ENCODE peak calls at places on chromosomes 5 and 9, in four cellular contexts. One of them, this sample, is unnamed.

GRCh38 chr5:126031989-126032716 is 391.1 kb upstream of the GRAMD2B start:
- DNase-seq in GM12878: no peak
- DNase-seq in HepG2: no peak
- DNase-seq in K562: no peak
- DNase-seq in this sample: no peak

GRCh38 chr5:51881901-51882300 is 498.7 kb downstream of the ISL1 start:
- DNase-seq in K562: no peak
- DNase-seq in HepG2: no peak
- DNase-seq in GM12878: no peak
- DNase-seq in this sample: no peak

GRCh38 chr9:129929467-129930125 is 94.3 kb downstream of the USP20 start:
- DNase-seq in HepG2: no peak
- DNase-seq in GM12878: no peak
- DNase-seq in K562: no peak
- DNase-seq in this sample: no peak

GRCh38 chr9:134970198-134970597 is 52.5 kb upstream of the FCN1 start:
- DNase-seq in GM12878: no peak
- DNase-seq in K562: no peak
- DNase-seq in HepG2: no peak
- DNase-seq in this sample: no peak

GRCh38 chr5:78328585-78329173 is 31.7 kb upstream of the SCAMP1 start:
- DNase-seq in HepG2: no peak
- DNase-seq in GM12878: no peak
- DNase-seq in K562: no peak
- DNase-seq in this sample: no peak

GRCh38 chr9:83538172-83538889 is at the start of gene FRMD3:
- DNase-seq in K562: no peak
- DNase-seq in GM12878: no peak
- DNase-seq in HepG2: peak; percentile 73
- DNase-seq in this sample: peak; percentile 83

GRCh38 chr5:154421868-154422267 is 23.9 kb upstream of the SAP30L start:
- DNase-seq in HepG2: peak; percentile 53
- DNase-seq in GM12878: no peak
- DNase-seq in K562: peak; percentile 45
- DNase-seq in this sample: peak; percentile 65

GRCh38 chr9:4489919-4490704 is at the start of gene SLC1A1:
- DNase-seq in GM12878: peak; percentile 55
- DNase-seq in K562: no peak
- DNase-seq in HepG2: no peak
- DNase-seq in this sample: peak; percentile 69

GRCh38 chr5:173301695-173302545 is 26.3 kb downstream of the STC2 start:
- DNase-seq in K562: no peak
- DNase-seq in GM12878: no peak
- DNase-seq in HepG2: peak; percentile 78
- DNase-seq in this sample: no peak

GRCh38 chr9:132986586-132986985 is 8.1 kb downstream of the GFI1B start:
- DNase-seq in GM12878: no peak
- DNase-seq in HepG2: no peak
- DNase-seq in K562: no peak
- DNase-seq in this sample: no peak

GRCh38 chr9:111870774-111871542 is 25.7 kb upstream of the UGCG start:
- DNase-seq in K562: no peak
- DNase-seq in GM12878: peak; percentile 17
- DNase-seq in HepG2: no peak
- DNase-seq in this sample: no peak

GRCh38 chr5:14268738-14269137 is 125.6 kb downstream of the TRIO start:
- DNase-seq in HepG2: no peak
- DNase-seq in GM12878: no peak
- DNase-seq in K562: no peak
- DNase-seq in this sample: no peak

GRCh38 chr5:180127682-180128670 is 56.4 kb upstream of the RNF130 start:
- DNase-seq in HepG2: no peak
- DNase-seq in K562: no peak
- DNase-seq in GM12878: no peak
- DNase-seq in this sample: no peak

GRCh38 chr5:178785999-178786398 is 55.5 kb upstream of the ZNF354A start:
- DNase-seq in K562: peak; percentile 41
- DNase-seq in HepG2: no peak
- DNase-seq in GM12878: no peak
- DNase-seq in this sample: no peak

GRCh38 chr9:128911529-128912035 is 9.2 kb upstream of the PHYHD1 start:
- DNase-seq in HepG2: peak; percentile 80
- DNase-seq in K562: no peak
- DNase-seq in GM12878: no peak
- DNase-seq in this sample: no peak

GRCh38 chr5:76522103-76522942 is 100.9 kb downstream of the F2RL2 start:
- DNase-seq in HepG2: peak; percentile 86
- DNase-seq in GM12878: no peak
- DNase-seq in K562: no peak
- DNase-seq in this sample: no peak

GRCh38 chr9:111975709-111976108 is 79.1 kb downstream of the UGCG start:
- DNase-seq in GM12878: peak; percentile 39
- DNase-seq in HepG2: peak; percentile 38
- DNase-seq in K562: no peak
- DNase-seq in this sample: peak; percentile 41

GRCh38 chr9:101514056-101514455 is 19.6 kb upstream of the RNF20 start:
- DNase-seq in K562: no peak
- DNase-seq in GM12878: no peak
- DNase-seq in HepG2: no peak
- DNase-seq in this sample: no peak

GRCh38 chr9:114824130-114824529 is 18.3 kb upstream of the TNFSF15 start:
- DNase-seq in GM12878: no peak
- DNase-seq in K562: no peak
- DNase-seq in HepG2: no peak
- DNase-seq in this sample: no peak

GRCh38 chr9:92350129-92350739 is 24.5 kb downstream of the CENPP start:
- DNase-seq in K562: no peak
- DNase-seq in HepG2: no peak
- DNase-seq in GM12878: no peak
- DNase-seq in this sample: no peak

GRCh38 chr5:136081192-136081591 is 51.5 kb upstream of the SMAD5 start:
- DNase-seq in K562: no peak
- DNase-seq in HepG2: no peak
- DNase-seq in GM12878: no peak
- DNase-seq in this sample: no peak

GRCh38 chr9:94085062-94085639 is 887 bp downstream of the PTPDC1 start:
- DNase-seq in GM12878: no peak
- DNase-seq in K562: peak; percentile 16
- DNase-seq in HepG2: peak; percentile 59
- DNase-seq in this sample: peak; percentile 45

GRCh38 chr5:54835642-54836041 is 149.8 kb downstream of the ESM1 start:
- DNase-seq in HepG2: no peak
- DNase-seq in GM12878: no peak
- DNase-seq in K562: no peak
- DNase-seq in this sample: no peak

GRCh38 chr5:175253597-175253996 is 190.4 kb downstream of the DRD1 start:
- DNase-seq in HepG2: no peak
- DNase-seq in K562: no peak
- DNase-seq in GM12878: no peak
- DNase-seq in this sample: no peak

DNA sequence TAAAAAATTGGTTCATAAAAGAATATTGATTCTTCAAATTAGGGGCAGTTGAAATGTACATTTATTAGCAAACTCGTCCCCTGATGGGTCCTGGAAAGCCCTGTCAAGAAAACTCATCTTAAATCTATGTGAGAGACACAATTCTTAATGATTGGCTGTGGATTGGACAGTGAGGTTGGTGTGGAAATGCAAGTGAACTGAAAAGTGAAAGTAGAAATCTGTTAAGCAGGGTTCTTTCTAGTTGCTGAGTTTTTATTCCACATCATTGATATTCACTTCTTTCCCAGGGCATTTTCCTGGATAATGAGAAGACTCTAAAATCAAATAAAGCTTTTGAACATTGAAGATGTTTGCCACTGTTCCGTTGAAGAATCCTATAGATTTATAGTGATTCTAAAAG is 292.4 kb downstream of the MAST4 start:
- DNase-seq in GM12878: no peak
- DNase-seq in K562: no peak
- DNase-seq in HepG2: no peak
- DNase-seq in this sample: no peak
- TF ChIP-seq NR2C2 in GM12878: no peak
- TF ChIP-seq NR2C2 in K562: no peak
- TF ChIP-seq NR2C2 in HepG2: no peak
- TF ChIP-seq NR2C2 in this sample: no peak

GRCh38 chr5:2701592-2701991 is 49.9 kb downstream of the IRX2 start:
- DNase-seq in HepG2: no peak
- DNase-seq in K562: no peak
- DNase-seq in GM12878: no peak
- DNase-seq in this sample: peak; percentile 24
- TF ChIP-seq NR2C2 in HepG2: no peak
- TF ChIP-seq NR2C2 in K562: no peak
- TF ChIP-seq NR2C2 in GM12878: no peak
- TF ChIP-seq NR2C2 in this sample: no peak

GRCh38 chr9:98425079-98425478 is 169.6 kb upstream of the TBC1D2 start:
- DNase-seq in K562: no peak
- DNase-seq in GM12878: no peak
- DNase-seq in HepG2: no peak
- DNase-seq in this sample: no peak

GRCh38 chr9:98429613-98430012 is 174.2 kb upstream of the TBC1D2 start:
- DNase-seq in GM12878: no peak
- DNase-seq in K562: peak; percentile 31
- DNase-seq in HepG2: no peak
- DNase-seq in this sample: no peak

GRCh38 chr9:98428452-98428851 is 173.0 kb upstream of the TBC1D2 start:
- DNase-seq in HepG2: no peak
- DNase-seq in K562: peak; percentile 46
- DNase-seq in GM12878: no peak
- DNase-seq in this sample: no peak

GRCh38 chr9:98430535-98430934 is 175.1 kb upstream of the TBC1D2 start:
- DNase-seq in GM12878: no peak
- DNase-seq in HepG2: no peak
- DNase-seq in K562: no peak
- DNase-seq in this sample: no peak

DNA sequence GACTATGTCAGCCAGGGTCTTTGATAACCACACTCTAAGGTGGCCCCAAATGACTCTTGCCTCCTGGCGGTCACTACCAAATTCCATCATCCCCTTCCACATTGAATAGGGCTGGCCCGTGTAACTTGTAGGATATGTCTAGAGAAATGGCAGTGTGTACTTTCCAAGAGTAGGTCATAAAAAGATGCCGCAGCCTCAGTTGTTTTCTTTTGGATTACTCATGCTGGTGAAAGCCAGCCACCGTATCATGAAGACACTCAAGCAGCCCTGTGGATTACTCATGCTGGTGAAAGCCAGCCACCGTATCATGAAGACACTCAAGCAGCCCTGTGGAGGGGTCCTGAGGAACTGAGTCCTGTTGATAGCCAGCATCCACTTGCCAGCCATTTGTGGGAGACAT is 172.0 kb upstream of the TBC1D2 start:
- DNase-seq in GM12878: no peak
- DNase-seq in K562: no peak
- DNase-seq in HepG2: no peak
- DNase-seq in this sample: no peak
- TF ChIP-seq NR2C2 in GM12878: no peak
- TF ChIP-seq NR2C2 in K562: no peak
- TF ChIP-seq NR2C2 in HepG2: no peak
- TF ChIP-seq NR2C2 in this sample: no peak

DNA sequence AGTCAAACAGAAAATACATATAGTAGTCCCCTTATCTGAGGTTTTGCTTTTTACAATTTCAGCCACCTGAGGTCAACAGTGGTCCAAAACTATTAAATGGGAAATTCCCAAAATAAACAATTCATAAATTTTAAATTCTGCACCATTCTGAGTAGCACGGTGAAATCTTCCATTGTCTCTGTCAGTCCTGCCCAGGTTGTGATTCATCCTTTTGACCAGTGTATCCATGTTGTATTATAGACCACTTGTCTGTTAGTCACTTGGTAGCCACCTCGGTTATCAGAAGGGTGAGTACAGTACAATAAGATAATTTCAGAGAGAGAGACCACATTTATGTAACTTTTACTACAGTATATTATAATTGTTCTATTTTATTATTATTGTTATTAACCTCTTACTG is 2.8 kb downstream of the CCDC152 start:
- DNase-seq in K562: no peak
- DNase-seq in HepG2: no peak
- DNase-seq in GM12878: no peak
- DNase-seq in this sample: no peak
- TF ChIP-seq NR2C2 in K562: no peak
- TF ChIP-seq NR2C2 in HepG2: no peak
- TF ChIP-seq NR2C2 in GM12878: no peak
- TF ChIP-seq NR2C2 in this sample: no peak

DNA sequence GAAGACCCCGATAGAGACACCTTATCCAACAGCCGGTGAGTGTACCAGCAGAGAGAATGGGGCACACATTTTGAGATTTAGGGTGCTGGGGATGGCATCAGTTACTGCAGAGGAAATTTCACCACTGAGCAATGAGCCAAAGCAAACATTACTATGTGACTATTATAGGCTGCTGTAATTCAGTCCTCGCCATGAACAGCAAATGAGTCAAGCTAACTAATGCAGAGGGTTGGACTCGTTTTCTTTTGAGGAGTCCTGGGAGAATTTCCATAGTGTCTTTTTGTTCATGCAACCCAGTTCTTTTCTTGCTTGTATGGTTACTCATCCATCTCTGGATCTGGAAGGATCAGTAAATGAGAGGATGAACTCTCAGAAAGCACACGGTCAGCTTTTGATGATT is 323.8 kb downstream of the PSAT1 start:
- DNase-seq in GM12878: no peak
- DNase-seq in HepG2: no peak
- DNase-seq in K562: no peak
- DNase-seq in this sample: no peak
- TF ChIP-seq NR2C2 in GM12878: no peak
- TF ChIP-seq NR2C2 in HepG2: no peak
- TF ChIP-seq NR2C2 in K562: no peak
- TF ChIP-seq NR2C2 in this sample: no peak

GRCh38 chr5:164000819-164001218 is 495.4 kb downstream of the MAT2B start:
- DNase-seq in K562: no peak
- DNase-seq in GM12878: no peak
- DNase-seq in HepG2: no peak
- DNase-seq in this sample: no peak
- TF ChIP-seq NR2C2 in K562: no peak
- TF ChIP-seq NR2C2 in GM12878: no peak
- TF ChIP-seq NR2C2 in HepG2: no peak
- TF ChIP-seq NR2C2 in this sample: no peak

GRCh38 chr9:35518212-35518917 is 28.5 kb downstream of the RUSC2 start:
- DNase-seq in K562: no peak
- DNase-seq in HepG2: peak; percentile 96
- DNase-seq in GM12878: no peak
- DNase-seq in this sample: peak; percentile 59
- TF ChIP-seq NR2C2 in K562: no peak
- TF ChIP-seq NR2C2 in HepG2: no peak
- TF ChIP-seq NR2C2 in GM12878: no peak
- TF ChIP-seq NR2C2 in this sample: no peak

DNA sequence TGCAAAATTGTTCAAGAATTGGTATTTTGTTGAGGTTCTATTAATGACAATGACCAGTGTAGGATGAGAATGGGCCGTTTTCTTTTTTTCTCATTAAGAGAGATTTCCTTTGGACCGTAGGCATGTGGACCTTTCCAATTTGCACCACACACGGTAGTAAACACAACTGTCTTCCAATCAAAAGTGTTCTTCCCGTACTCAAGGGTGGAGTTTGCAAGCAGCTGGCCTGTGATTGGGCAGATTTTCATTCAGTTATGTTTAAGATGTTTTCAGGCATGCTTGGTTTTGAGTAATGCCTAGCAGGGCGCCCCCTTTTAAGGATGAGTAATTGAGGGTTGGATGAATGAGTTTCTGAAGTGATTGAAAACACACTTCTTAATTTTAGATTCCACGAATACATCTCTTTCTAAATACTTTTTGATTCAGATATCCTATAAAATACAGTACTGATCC is 2.5 kb downstream of the KDM3B start:
- DNase-seq in K562: peak; percentile 92
- DNase-seq in HepG2: peak; percentile 67
- DNase-seq in GM12878: peak; percentile 76
- DNase-seq in this sample: peak; percentile 37
- TF ChIP-seq NR2C2 in K562: no peak
- TF ChIP-seq NR2C2 in HepG2: no peak
- TF ChIP-seq NR2C2 in GM12878: no peak
- TF ChIP-seq NR2C2 in this sample: no peak